ENCODE peak calls at places on chromosomes 1 and 21, in nine cellular contexts. One of them, this sample, is unnamed.

GRCh38 chr1:117665523-117666274 is 59.9 kb downstream of the TENT5C start:
- DNase-seq in HFFc6: no peak
- DNase-seq in astrocyte of the hippocampus: no peak
- DNase-seq in hypothalamus: no peak
- DNase-seq in amniotic stem cell: no peak
- DNase-seq in WERI-Rb-1: no peak
- DNase-seq in cardiac fibroblast: no peak
- DNase-seq in neural crest cell: no peak
- DNase-seq in RPMI7951: no peak
- DNase-seq in this sample: no peak

GRCh38 chr1:82837261-82837660 is 1036.5 kb downstream of the ADGRL2 start:
- DNase-seq in HFFc6: no peak
- DNase-seq in astrocyte of the hippocampus: no peak
- DNase-seq in hypothalamus: no peak
- DNase-seq in amniotic stem cell: no peak
- DNase-seq in WERI-Rb-1: no peak
- DNase-seq in cardiac fibroblast: peak
- DNase-seq in neural crest cell: no peak
- DNase-seq in RPMI7951: no peak
- DNase-seq in this sample: no peak

GRCh38 chr1:240435996-240436566 is 175.9 kb downstream of the GREM2 start:
- DNase-seq in HFFc6: no peak
- DNase-seq in astrocyte of the hippocampus: no peak
- DNase-seq in hypothalamus: no peak
- DNase-seq in amniotic stem cell: no peak
- DNase-seq in WERI-Rb-1: no peak
- DNase-seq in cardiac fibroblast: no peak
- DNase-seq in neural crest cell: no peak
- DNase-seq in RPMI7951: peak
- DNase-seq in this sample: no peak

GRCh38 chr1:168312718-168313604 is 32.3 kb downstream of the TBX19 start:
- DNase-seq in HFFc6: no peak
- DNase-seq in astrocyte of the hippocampus: peak
- DNase-seq in hypothalamus: no peak
- DNase-seq in amniotic stem cell: no peak
- DNase-seq in WERI-Rb-1: no peak
- DNase-seq in cardiac fibroblast: no peak
- DNase-seq in neural crest cell: no peak
- DNase-seq in RPMI7951: no peak
- DNase-seq in this sample: no peak

GRCh38 chr1:42957880-42958487 is 684 bp downstream of the SLC2A1 start:
- DNase-seq in HFFc6: peak
- DNase-seq in astrocyte of the hippocampus: peak
- DNase-seq in hypothalamus: peak
- DNase-seq in amniotic stem cell: peak
- DNase-seq in WERI-Rb-1: peak
- DNase-seq in cardiac fibroblast: peak
- DNase-seq in neural crest cell: peak
- DNase-seq in RPMI7951: peak
- DNase-seq in this sample: peak

GRCh38 chr1:66931548-66932124 is 6.8 kb downstream of the MIER1 start:
- DNase-seq in HFFc6: no peak
- DNase-seq in astrocyte of the hippocampus: peak
- DNase-seq in hypothalamus: no peak
- DNase-seq in amniotic stem cell: no peak
- DNase-seq in WERI-Rb-1: no peak
- DNase-seq in cardiac fibroblast: no peak
- DNase-seq in neural crest cell: no peak
- DNase-seq in RPMI7951: no peak
- DNase-seq in this sample: no peak

GRCh38 chr1:39525366-39526165 is 34.1 kb downstream of the BMP8A start:
- DNase-seq in HFFc6: no peak
- DNase-seq in astrocyte of the hippocampus: no peak
- DNase-seq in hypothalamus: no peak
- DNase-seq in amniotic stem cell: no peak
- DNase-seq in WERI-Rb-1: no peak
- DNase-seq in cardiac fibroblast: no peak
- DNase-seq in neural crest cell: no peak
- DNase-seq in RPMI7951: peak
- DNase-seq in this sample: peak

GRCh38 chr1:98336472-98337118 is 324.9 kb upstream of the SNX7 start:
- DNase-seq in HFFc6: no peak
- DNase-seq in astrocyte of the hippocampus: no peak
- DNase-seq in hypothalamus: no peak
- DNase-seq in amniotic stem cell: no peak
- DNase-seq in WERI-Rb-1: no peak
- DNase-seq in cardiac fibroblast: no peak
- DNase-seq in neural crest cell: no peak
- DNase-seq in RPMI7951: no peak
- DNase-seq in this sample: no peak

GRCh38 chr21:38170283-38170682 is 86.5 kb upstream of the KCNJ15 start:
- DNase-seq in HFFc6: peak
- DNase-seq in astrocyte of the hippocampus: peak
- DNase-seq in hypothalamus: no peak
- DNase-seq in amniotic stem cell: no peak
- DNase-seq in WERI-Rb-1: peak
- DNase-seq in cardiac fibroblast: peak
- DNase-seq in neural crest cell: no peak
- DNase-seq in RPMI7951: peak
- DNase-seq in this sample: no peak

This sample was measured in GM19239.